ENCODE peak calls at places on chromosomes 6 and 20, in six cellular contexts. One of them, this sample, is unnamed.

GRCh38 chr6:111566873-111567517 is 38.7 kb downstream of the TRAF3IP2 start:
- DNase-seq in GM06990: no peak
- DNase-seq in dorsolateral prefrontal cortex: peak
- DNase-seq in epithelial cell of proximal tubule: no peak
- DNase-seq in CD8-positive, alpha-beta T cell: no peak
- DNase-seq in heart right ventricle: peak
- DNase-seq in this sample: no peak

GRCh38 chr6:151021878-151022277 is 156.4 kb downstream of the MTHFD1L start:
- DNase-seq in CD8-positive, alpha-beta T cell: no peak
- DNase-seq in dorsolateral prefrontal cortex: no peak
- DNase-seq in epithelial cell of proximal tubule: no peak
- DNase-seq in heart right ventricle: no peak
- DNase-seq in GM06990: no peak
- DNase-seq in this sample: no peak

GRCh38 chr6:11828185-11828897 is 49.7 kb upstream of the ADTRP start:
- DNase-seq in dorsolateral prefrontal cortex: no peak
- DNase-seq in heart right ventricle: no peak
- DNase-seq in GM06990: peak
- DNase-seq in epithelial cell of proximal tubule: no peak
- DNase-seq in CD8-positive, alpha-beta T cell: no peak
- DNase-seq in this sample: no peak

GRCh38 chr20:34549291-34549928 is 9.1 kb upstream of the MAP1LC3A start:
- DNase-seq in GM06990: no peak
- DNase-seq in epithelial cell of proximal tubule: no peak
- DNase-seq in CD8-positive, alpha-beta T cell: no peak
- DNase-seq in dorsolateral prefrontal cortex: no peak
- DNase-seq in heart right ventricle: no peak
- DNase-seq in this sample: no peak

GRCh38 chr6:111803804-111804203 is 69.4 kb downstream of the FYN start:
- DNase-seq in epithelial cell of proximal tubule: no peak
- DNase-seq in dorsolateral prefrontal cortex: no peak
- DNase-seq in CD8-positive, alpha-beta T cell: no peak
- DNase-seq in heart right ventricle: no peak
- DNase-seq in GM06990: no peak
- DNase-seq in this sample: no peak

GRCh38 chr6:32944265-32944664 is 3.4 kb upstream of the HLA-DMB start:
- DNase-seq in dorsolateral prefrontal cortex: no peak
- DNase-seq in heart right ventricle: no peak
- DNase-seq in epithelial cell of proximal tubule: no peak
- DNase-seq in GM06990: peak
- DNase-seq in CD8-positive, alpha-beta T cell: peak
- DNase-seq in this sample: no peak

GRCh38 chr6:105798057-105798456 is 288.1 kb upstream of the PRDM1 start:
- DNase-seq in CD8-positive, alpha-beta T cell: no peak
- DNase-seq in heart right ventricle: no peak
- DNase-seq in epithelial cell of proximal tubule: no peak
- DNase-seq in GM06990: no peak
- DNase-seq in dorsolateral prefrontal cortex: no peak
- DNase-seq in this sample: no peak

GRCh38 chr6:47741807-47742206 is 40.0 kb upstream of the OPN5 start:
- DNase-seq in GM06990: peak
- DNase-seq in epithelial cell of proximal tubule: peak
- DNase-seq in heart right ventricle: peak
- DNase-seq in CD8-positive, alpha-beta T cell: no peak
- DNase-seq in dorsolateral prefrontal cortex: no peak
- DNase-seq in this sample: no peak

GRCh38 chr6:90479603-90479926 is 107.3 kb downstream of the MAP3K7 start:
- DNase-seq in CD8-positive, alpha-beta T cell: no peak
- DNase-seq in epithelial cell of proximal tubule: no peak
- DNase-seq in dorsolateral prefrontal cortex: no peak
- DNase-seq in heart right ventricle: no peak
- DNase-seq in GM06990: no peak
- DNase-seq in this sample: no peak

GRCh38 chr6:18360188-18360587 is 27.0 kb upstream of the RNF144B start:
- DNase-seq in dorsolateral prefrontal cortex: no peak
- DNase-seq in heart right ventricle: no peak
- DNase-seq in CD8-positive, alpha-beta T cell: no peak
- DNase-seq in epithelial cell of proximal tubule: no peak
- DNase-seq in GM06990: no peak
- DNase-seq in this sample: no peak

GRCh38 chr6:75374913-75375530 is 90.4 kb upstream of the TMEM30A start:
- DNase-seq in heart right ventricle: no peak
- DNase-seq in epithelial cell of proximal tubule: no peak
- DNase-seq in CD8-positive, alpha-beta T cell: no peak
- DNase-seq in GM06990: no peak
- DNase-seq in dorsolateral prefrontal cortex: no peak
- DNase-seq in this sample: no peak

GRCh38 chr20:10167594-10167993 is 51.0 kb upstream of the SNAP25 start:
- DNase-seq in GM06990: no peak
- DNase-seq in heart right ventricle: no peak
- DNase-seq in dorsolateral prefrontal cortex: no peak
- DNase-seq in CD8-positive, alpha-beta T cell: no peak
- DNase-seq in epithelial cell of proximal tubule: no peak
- DNase-seq in this sample: no peak

GRCh38 chr6:12228447-12229146 is 61.6 kb upstream of the EDN1 start:
- DNase-seq in CD8-positive, alpha-beta T cell: no peak
- DNase-seq in GM06990: no peak
- DNase-seq in epithelial cell of proximal tubule: no peak
- DNase-seq in heart right ventricle: no peak
- DNase-seq in dorsolateral prefrontal cortex: no peak
- DNase-seq in this sample: no peak

GRCh38 chr6:149723771-149724417 is 6.0 kb upstream of the LATS1 start:
- DNase-seq in GM06990: no peak
- DNase-seq in heart right ventricle: peak
- DNase-seq in dorsolateral prefrontal cortex: peak
- DNase-seq in epithelial cell of proximal tubule: peak
- DNase-seq in CD8-positive, alpha-beta T cell: peak
- DNase-seq in this sample: peak

GRCh38 chr6:134000443-134000842 is 47.4 kb downstream of the TBPL1 start:
- DNase-seq in dorsolateral prefrontal cortex: no peak
- DNase-seq in epithelial cell of proximal tubule: no peak
- DNase-seq in CD8-positive, alpha-beta T cell: no peak
- DNase-seq in heart right ventricle: no peak
- DNase-seq in GM06990: no peak
- DNase-seq in this sample: no peak

GRCh38 chr20:14142964-14143627 is 147.8 kb downstream of the MACROD2 start:
- DNase-seq in GM06990: no peak
- DNase-seq in heart right ventricle: no peak
- DNase-seq in dorsolateral prefrontal cortex: no peak
- DNase-seq in epithelial cell of proximal tubule: peak
- DNase-seq in CD8-positive, alpha-beta T cell: no peak
- DNase-seq in this sample: no peak

GRCh38 chr6:121647905-121648304 is 212.5 kb downstream of the GJA1 start:
- DNase-seq in dorsolateral prefrontal cortex: no peak
- DNase-seq in heart right ventricle: no peak
- DNase-seq in GM06990: no peak
- DNase-seq in epithelial cell of proximal tubule: peak
- DNase-seq in CD8-positive, alpha-beta T cell: no peak
- DNase-seq in this sample: no peak

GRCh38 chr20:52746190-52746589 is 226.0 kb upstream of the TSHZ2 start:
- DNase-seq in heart right ventricle: no peak
- DNase-seq in GM06990: no peak
- DNase-seq in dorsolateral prefrontal cortex: no peak
- DNase-seq in CD8-positive, alpha-beta T cell: no peak
- DNase-seq in epithelial cell of proximal tubule: no peak
- DNase-seq in this sample: no peak

GRCh38 chr20:52748235-52748950 is 223.8 kb upstream of the TSHZ2 start:
- DNase-seq in CD8-positive, alpha-beta T cell: no peak
- DNase-seq in GM06990: no peak
- DNase-seq in heart right ventricle: no peak
- DNase-seq in epithelial cell of proximal tubule: no peak
- DNase-seq in dorsolateral prefrontal cortex: no peak
- DNase-seq in this sample: no peak

GRCh38 chr20:52749020-52749419 is 223.1 kb upstream of the TSHZ2 start:
- DNase-seq in heart right ventricle: no peak
- DNase-seq in GM06990: no peak
- DNase-seq in epithelial cell of proximal tubule: no peak
- DNase-seq in dorsolateral prefrontal cortex: no peak
- DNase-seq in CD8-positive, alpha-beta T cell: no peak
- DNase-seq in this sample: no peak

GRCh38 chr20:52746768-52747167 is 225.4 kb upstream of the TSHZ2 start:
- DNase-seq in dorsolateral prefrontal cortex: no peak
- DNase-seq in GM06990: no peak
- DNase-seq in CD8-positive, alpha-beta T cell: no peak
- DNase-seq in heart right ventricle: no peak
- DNase-seq in epithelial cell of proximal tubule: no peak
- DNase-seq in this sample: no peak

DNA sequence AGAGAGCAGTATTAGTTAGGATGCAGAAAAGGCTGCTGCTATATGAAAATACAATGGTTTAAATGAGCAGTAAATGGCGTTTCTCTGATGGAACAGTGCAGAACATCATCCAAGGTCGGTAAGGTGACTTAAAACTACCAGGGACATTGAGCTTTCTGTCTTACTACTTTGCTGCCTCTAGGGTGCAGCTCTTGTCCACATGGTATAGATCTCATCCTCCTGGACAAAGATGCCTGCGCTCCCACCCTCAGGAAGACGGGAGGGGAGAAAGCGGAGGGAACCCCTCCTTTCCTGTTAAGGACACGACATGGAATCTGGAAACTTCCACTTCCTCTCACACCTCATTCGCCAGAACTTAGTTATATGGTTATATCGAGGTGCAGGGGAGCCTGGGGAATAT is 224.4 kb upstream of the TSHZ2 start:
- DNase-seq in CD8-positive, alpha-beta T cell: no peak
- DNase-seq in heart right ventricle: peak
- DNase-seq in dorsolateral prefrontal cortex: no peak
- DNase-seq in GM06990: no peak
- DNase-seq in epithelial cell of proximal tubule: no peak
- DNase-seq in this sample: no peak
- TF ChIP-seq CTCF in CD8-positive, alpha-beta T cell: no peak
- TF ChIP-seq CTCF in heart right ventricle: no peak
- TF ChIP-seq CTCF in dorsolateral prefrontal cortex: no peak
- TF ChIP-seq CTCF in GM06990: peak
- TF ChIP-seq CTCF in epithelial cell of proximal tubule: peak
- TF ChIP-seq CTCF in this sample: peak

DNA sequence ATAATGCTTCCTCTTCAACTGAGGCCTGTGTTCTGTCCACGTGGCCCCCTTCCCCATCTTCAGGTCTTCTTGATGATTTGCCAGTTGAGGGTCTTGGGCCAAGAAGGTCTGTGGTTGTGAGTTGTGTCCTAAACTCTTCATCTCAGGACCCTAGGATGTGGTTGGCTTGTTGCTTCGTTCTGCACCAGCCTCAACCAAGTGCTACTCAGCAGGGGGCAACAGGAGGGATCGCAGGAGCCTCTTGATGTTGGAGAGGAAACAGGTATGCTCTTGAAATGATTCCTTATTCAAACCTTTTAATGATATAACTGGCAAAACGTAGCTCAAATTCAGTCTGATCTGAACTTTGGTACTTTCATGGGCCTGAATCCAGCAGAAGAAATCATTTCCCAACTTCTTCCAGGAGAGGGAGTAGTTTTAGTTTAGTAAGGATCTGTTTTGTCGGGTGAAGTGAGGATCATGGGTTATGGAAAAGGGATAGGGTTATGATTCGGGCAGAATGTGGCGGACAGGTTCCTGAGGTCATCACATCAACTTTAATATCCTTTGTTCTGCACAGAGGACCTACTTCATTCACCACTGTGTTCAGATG is 30.8 kb downstream of the SIRPB1 start:
- DNase-seq in dorsolateral prefrontal cortex: no peak
- DNase-seq in heart right ventricle: no peak
- DNase-seq in CD8-positive, alpha-beta T cell: no peak
- DNase-seq in GM06990: no peak
- DNase-seq in epithelial cell of proximal tubule: no peak
- DNase-seq in this sample: no peak
- TF ChIP-seq CTCF in dorsolateral prefrontal cortex: no peak
- TF ChIP-seq CTCF in heart right ventricle: no peak
- TF ChIP-seq CTCF in CD8-positive, alpha-beta T cell: no peak
- TF ChIP-seq CTCF in GM06990: no peak
- TF ChIP-seq CTCF in epithelial cell of proximal tubule: no peak
- TF ChIP-seq CTCF in this sample: no peak

DNA sequence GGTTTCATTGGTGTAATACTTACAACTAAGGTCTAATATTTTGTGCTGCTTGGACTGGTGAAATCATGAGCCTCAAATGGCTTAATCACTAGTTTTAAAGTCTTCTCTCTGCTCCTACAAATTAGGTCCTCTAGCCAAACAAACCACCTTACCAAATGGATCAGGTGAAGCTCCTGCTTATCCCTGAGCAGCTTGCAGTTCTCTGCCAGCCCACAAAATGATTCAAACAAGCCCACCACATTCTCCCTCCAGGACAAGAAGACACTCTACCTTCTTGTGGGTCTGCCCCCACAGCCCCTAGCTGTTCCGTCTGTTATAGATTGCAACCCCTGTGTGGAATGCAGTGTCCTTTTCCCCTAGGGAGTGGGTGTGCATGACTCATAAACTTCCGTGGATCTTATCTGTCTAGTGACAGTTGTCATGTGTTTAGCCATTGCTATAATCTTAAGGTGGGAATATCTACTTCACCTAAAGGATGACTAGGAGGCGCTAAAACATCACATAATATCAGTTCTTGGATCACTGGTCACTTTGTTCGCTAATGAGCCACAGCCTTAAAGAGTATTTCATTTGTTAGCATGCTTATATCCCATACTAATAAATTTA is 940.5 kb upstream of the MANEA start:
- DNase-seq in CD8-positive, alpha-beta T cell: no peak
- DNase-seq in heart right ventricle: no peak
- DNase-seq in dorsolateral prefrontal cortex: no peak
- DNase-seq in epithelial cell of proximal tubule: no peak
- DNase-seq in GM06990: no peak
- DNase-seq in this sample: no peak
- TF ChIP-seq CTCF in CD8-positive, alpha-beta T cell: no peak
- TF ChIP-seq CTCF in heart right ventricle: no peak
- TF ChIP-seq CTCF in dorsolateral prefrontal cortex: no peak
- TF ChIP-seq CTCF in epithelial cell of proximal tubule: peak
- TF ChIP-seq CTCF in GM06990: no peak
- TF ChIP-seq CTCF in this sample: peak

GRCh38 chr6:142700032-142700431 is 244.9 kb downstream of the HIVEP2 start:
- DNase-seq in dorsolateral prefrontal cortex: no peak
- DNase-seq in GM06990: no peak
- DNase-seq in CD8-positive, alpha-beta T cell: no peak
- DNase-seq in heart right ventricle: no peak
- DNase-seq in epithelial cell of proximal tubule: no peak
- DNase-seq in this sample: no peak

GRCh38 chr6:142699391-142699790 is 245.6 kb downstream of the HIVEP2 start:
- DNase-seq in CD8-positive, alpha-beta T cell: no peak
- DNase-seq in epithelial cell of proximal tubule: no peak
- DNase-seq in heart right ventricle: no peak
- DNase-seq in GM06990: no peak
- DNase-seq in dorsolateral prefrontal cortex: no peak
- DNase-seq in this sample: no peak

GRCh38 chr6:142700676-142701185 is 244.2 kb downstream of the HIVEP2 start:
- DNase-seq in dorsolateral prefrontal cortex: no peak
- DNase-seq in CD8-positive, alpha-beta T cell: no peak
- DNase-seq in epithelial cell of proximal tubule: no peak
- DNase-seq in GM06990: no peak
- DNase-seq in heart right ventricle: no peak
- DNase-seq in this sample: no peak

GRCh38 chr6:142697912-142698311 is 247.1 kb downstream of the HIVEP2 start:
- DNase-seq in GM06990: no peak
- DNase-seq in epithelial cell of proximal tubule: no peak
- DNase-seq in dorsolateral prefrontal cortex: no peak
- DNase-seq in heart right ventricle: no peak
- DNase-seq in CD8-positive, alpha-beta T cell: no peak
- DNase-seq in this sample: no peak

DNA sequence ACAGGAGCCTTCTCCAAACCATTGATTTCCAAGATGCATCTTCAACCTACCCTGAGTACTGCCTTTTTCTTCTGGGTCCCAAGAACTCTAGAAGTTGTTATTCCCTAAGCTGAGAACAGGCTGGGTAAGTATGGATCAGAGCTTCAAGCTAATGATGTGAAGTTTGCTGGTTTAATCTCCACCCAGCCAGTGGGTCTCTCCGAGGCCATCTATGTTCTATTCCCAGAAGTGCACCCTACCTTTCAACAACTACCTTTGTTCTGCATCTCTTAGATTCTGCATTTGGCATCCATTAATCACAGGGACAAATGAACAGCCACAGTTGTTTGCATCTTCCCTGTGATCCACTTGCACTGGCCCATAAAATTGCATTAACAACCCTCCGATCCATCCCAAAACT is 246.2 kb downstream of the HIVEP2 start:
- DNase-seq in GM06990: no peak
- DNase-seq in epithelial cell of proximal tubule: no peak
- DNase-seq in heart right ventricle: no peak
- DNase-seq in dorsolateral prefrontal cortex: no peak
- DNase-seq in CD8-positive, alpha-beta T cell: no peak
- DNase-seq in this sample: no peak
- TF ChIP-seq CTCF in GM06990: peak
- TF ChIP-seq CTCF in epithelial cell of proximal tubule: peak
- TF ChIP-seq CTCF in heart right ventricle: no peak
- TF ChIP-seq CTCF in dorsolateral prefrontal cortex: no peak
- TF ChIP-seq CTCF in CD8-positive, alpha-beta T cell: no peak
- TF ChIP-seq CTCF in this sample: peak

This sample was measured in type B pancreatic cell.